ENCODE peak calls at places on chromosomes 7 and 10, in four cellular contexts. One of them, this sample, is unnamed.

GRCh38 chr7:84040365-84040764 is 154.2 kb downstream of the SEMA3A start:
- DNase-seq in astrocyte of the spinal cord: no peak
- DNase-seq in CD14-positive monocyte: no peak
- DNase-seq in gastrocnemius medialis: no peak
- DNase-seq in this sample: no peak

GRCh38 chr7:703049-703448 is 23.4 kb upstream of the DNAAF5 start:
- DNase-seq in astrocyte of the spinal cord: no peak
- DNase-seq in CD14-positive monocyte: no peak
- DNase-seq in gastrocnemius medialis: no peak
- DNase-seq in this sample: no peak

GRCh38 chr10:11612004-11613001 is 853 bp upstream of the USP6NL start:
- DNase-seq in astrocyte of the spinal cord: no peak
- DNase-seq in CD14-positive monocyte: no peak
- DNase-seq in gastrocnemius medialis: no peak
- DNase-seq in this sample: no peak

GRCh38 chr10:49285232-49285631 is 13.7 kb upstream of the C10orf71 start:
- DNase-seq in astrocyte of the spinal cord: no peak
- DNase-seq in CD14-positive monocyte: peak
- DNase-seq in gastrocnemius medialis: no peak
- DNase-seq in this sample: no peak

GRCh38 chr10:89879121-89879520 is 177.7 kb downstream of the KIF20B start:
- DNase-seq in astrocyte of the spinal cord: peak
- DNase-seq in CD14-positive monocyte: no peak
- DNase-seq in gastrocnemius medialis: no peak
- DNase-seq in this sample: no peak

GRCh38 chr7:123709525-123709924 is 39.3 kb downstream of the WASL start:
- DNase-seq in astrocyte of the spinal cord: no peak
- DNase-seq in CD14-positive monocyte: no peak
- DNase-seq in gastrocnemius medialis: no peak
- DNase-seq in this sample: no peak

GRCh38 chr10:68735119-68735518 is 14.1 kb downstream of the CCAR1 start:
- DNase-seq in astrocyte of the spinal cord: no peak
- DNase-seq in CD14-positive monocyte: no peak
- DNase-seq in gastrocnemius medialis: no peak
- DNase-seq in this sample: no peak

GRCh38 chr7:41886257-41886905 is 183.5 kb upstream of the INHBA start:
- DNase-seq in astrocyte of the spinal cord: peak
- DNase-seq in CD14-positive monocyte: peak
- DNase-seq in gastrocnemius medialis: peak
- DNase-seq in this sample: no peak

GRCh38 chr10:27242951-27243551 is 2.5 kb upstream of the ACBD5 start:
- DNase-seq in astrocyte of the spinal cord: peak
- DNase-seq in CD14-positive monocyte: peak
- DNase-seq in gastrocnemius medialis: peak
- DNase-seq in this sample: no peak

GRCh38 chr10:36608866-36609265 is 516.5 kb upstream of the ANKRD30A start:
- DNase-seq in astrocyte of the spinal cord: no peak
- DNase-seq in CD14-positive monocyte: no peak
- DNase-seq in gastrocnemius medialis: no peak
- DNase-seq in this sample: no peak

GRCh38 chr7:141511370-141512335 is 39.6 kb upstream of the AGK start:
- DNase-seq in astrocyte of the spinal cord: no peak
- DNase-seq in CD14-positive monocyte: no peak
- DNase-seq in gastrocnemius medialis: no peak
- DNase-seq in this sample: peak

GRCh38 chr10:33335800-33336605 is 1.5 kb upstream of the NRP1 start:
- DNase-seq in astrocyte of the spinal cord: peak
- DNase-seq in CD14-positive monocyte: no peak
- DNase-seq in gastrocnemius medialis: peak
- DNase-seq in this sample: peak

GRCh38 chr10:45432700-45433472 is 58.9 kb downstream of the ALOX5 start:
- DNase-seq in astrocyte of the spinal cord: no peak
- DNase-seq in CD14-positive monocyte: no peak
- DNase-seq in gastrocnemius medialis: no peak
- DNase-seq in this sample: no peak

GRCh38 chr10:86087716-86088115 is 278.9 kb downstream of the GRID1 start:
- DNase-seq in astrocyte of the spinal cord: no peak
- DNase-seq in CD14-positive monocyte: no peak
- DNase-seq in gastrocnemius medialis: no peak
- DNase-seq in this sample: peak

GRCh38 chr7:55192718-55193117 is 172.4 kb upstream of the LANCL2 start:
- DNase-seq in astrocyte of the spinal cord: peak
- DNase-seq in CD14-positive monocyte: no peak
- DNase-seq in gastrocnemius medialis: no peak
- DNase-seq in this sample: no peak

GRCh38 chr10:26095781-26096180 is 120.8 kb upstream of the GAD2 start:
- DNase-seq in astrocyte of the spinal cord: no peak
- DNase-seq in CD14-positive monocyte: no peak
- DNase-seq in gastrocnemius medialis: no peak
- DNase-seq in this sample: no peak

GRCh38 chr7:139739863-139740597 is 37.8 kb downstream of the HIPK2 start:
- DNase-seq in astrocyte of the spinal cord: no peak
- DNase-seq in CD14-positive monocyte: no peak
- DNase-seq in gastrocnemius medialis: no peak
- DNase-seq in this sample: no peak

GRCh38 chr7:108598153-108598552 is 28.5 kb downstream of the DNAJB9 start:
- DNase-seq in astrocyte of the spinal cord: no peak
- DNase-seq in CD14-positive monocyte: no peak
- DNase-seq in gastrocnemius medialis: no peak
- DNase-seq in this sample: no peak

GRCh38 chr7:32518534-32519140 is 23.3 kb downstream of the AVL9 start:
- DNase-seq in astrocyte of the spinal cord: peak
- DNase-seq in CD14-positive monocyte: no peak
- DNase-seq in gastrocnemius medialis: no peak
- DNase-seq in this sample: no peak

GRCh38 chr10:17923728-17924127 is 28.0 kb upstream of the SLC39A12 start:
- DNase-seq in astrocyte of the spinal cord: peak
- DNase-seq in CD14-positive monocyte: no peak
- DNase-seq in gastrocnemius medialis: peak
- DNase-seq in this sample: no peak

GRCh38 chr7:117217636-117218035 is 105.2 kb downstream of the WNT2 start:
- DNase-seq in astrocyte of the spinal cord: peak
- DNase-seq in CD14-positive monocyte: no peak
- DNase-seq in gastrocnemius medialis: no peak
- DNase-seq in this sample: no peak

GRCh38 chr10:75593690-75594556 is 162.5 kb downstream of the LRMDA start:
- DNase-seq in astrocyte of the spinal cord: no peak
- DNase-seq in CD14-positive monocyte: no peak
- DNase-seq in gastrocnemius medialis: no peak
- DNase-seq in this sample: no peak

GRCh38 chr7:64463636-64464375 is 99.1 kb downstream of the ZNF680 start:
- DNase-seq in astrocyte of the spinal cord: peak
- DNase-seq in CD14-positive monocyte: peak
- DNase-seq in gastrocnemius medialis: peak
- DNase-seq in this sample: peak

GRCh38 chr7:44057849-44058758 is 7.3 kb downstream of the PGAM2 start:
- DNase-seq in astrocyte of the spinal cord: no peak
- DNase-seq in CD14-positive monocyte: peak
- DNase-seq in gastrocnemius medialis: peak
- DNase-seq in this sample: peak

GRCh38 chr7:12146813-12147212 is 64.3 kb upstream of the TMEM106B start:
- DNase-seq in astrocyte of the spinal cord: no peak
- DNase-seq in CD14-positive monocyte: no peak
- DNase-seq in gastrocnemius medialis: no peak
- DNase-seq in this sample: no peak

GRCh38 chr7:27950123-27950522 is 210.2 kb downstream of the TAX1BP1 start:
- DNase-seq in astrocyte of the spinal cord: no peak
- DNase-seq in CD14-positive monocyte: no peak
- DNase-seq in gastrocnemius medialis: no peak
- DNase-seq in this sample: no peak

GRCh38 chr7:52838981-52839411 is 196.4 kb upstream of the POM121L12 start:
- DNase-seq in astrocyte of the spinal cord: peak
- DNase-seq in CD14-positive monocyte: no peak
- DNase-seq in gastrocnemius medialis: no peak
- DNase-seq in this sample: no peak

GRCh38 chr10:30758341-30758740 is 128.8 kb upstream of the LYZL2 start:
- DNase-seq in astrocyte of the spinal cord: no peak
- DNase-seq in CD14-positive monocyte: no peak
- DNase-seq in gastrocnemius medialis: no peak
- DNase-seq in this sample: no peak

GRCh38 chr7:134365341-134366054 is 48.8 kb upstream of the SLC35B4 start:
- DNase-seq in astrocyte of the spinal cord: peak
- DNase-seq in CD14-positive monocyte: no peak
- DNase-seq in gastrocnemius medialis: no peak
- DNase-seq in this sample: no peak

GRCh38 chr7:41252957-41253356 is 449.9 kb downstream of the INHBA start:
- DNase-seq in astrocyte of the spinal cord: no peak
- DNase-seq in CD14-positive monocyte: no peak
- DNase-seq in gastrocnemius medialis: no peak
- DNase-seq in this sample: no peak

GRCh38 chr10:24382979-24383663 is 174.2 kb downstream of the KIAA1217 start:
- DNase-seq in astrocyte of the spinal cord: no peak
- DNase-seq in CD14-positive monocyte: no peak
- DNase-seq in gastrocnemius medialis: no peak
- DNase-seq in this sample: no peak

GRCh38 chr10:22550732-22551131 is 163.6 kb downstream of the PIP4K2A start:
- DNase-seq in astrocyte of the spinal cord: peak
- DNase-seq in CD14-positive monocyte: no peak
- DNase-seq in gastrocnemius medialis: peak
- DNase-seq in this sample: no peak

GRCh38 chr7:2944729-2945128 is 98.9 kb downstream of the CARD11 start:
- DNase-seq in astrocyte of the spinal cord: no peak
- DNase-seq in CD14-positive monocyte: no peak
- DNase-seq in gastrocnemius medialis: no peak
- DNase-seq in this sample: no peak

GRCh38 chr7:45924283-45924682 is 3.2 kb upstream of the IGFBP3 start:
- DNase-seq in astrocyte of the spinal cord: peak
- DNase-seq in CD14-positive monocyte: no peak
- DNase-seq in gastrocnemius medialis: no peak
- DNase-seq in this sample: no peak
- TF ChIP-seq CTCF in astrocyte of the spinal cord: no peak
- TF ChIP-seq CTCF in CD14-positive monocyte: no peak
- TF ChIP-seq CTCF in gastrocnemius medialis: no peak
- TF ChIP-seq CTCF in this sample: peak

GRCh38 chr7:106570146-106570545 is 90.8 kb downstream of the CCDC71L start:
- DNase-seq in astrocyte of the spinal cord: no peak
- DNase-seq in CD14-positive monocyte: no peak
- DNase-seq in gastrocnemius medialis: no peak
- DNase-seq in this sample: no peak

GRCh38 chr7:106570948-106571418 is 90.0 kb downstream of the CCDC71L start:
- DNase-seq in astrocyte of the spinal cord: no peak
- DNase-seq in CD14-positive monocyte: no peak
- DNase-seq in gastrocnemius medialis: no peak
- DNase-seq in this sample: no peak

GRCh38 chr7:106568002-106568679 is 92.8 kb downstream of the CCDC71L start:
- DNase-seq in astrocyte of the spinal cord: no peak
- DNase-seq in CD14-positive monocyte: no peak
- DNase-seq in gastrocnemius medialis: no peak
- DNase-seq in this sample: no peak

GRCh38 chr7:106569500-106569929 is 91.4 kb downstream of the CCDC71L start:
- DNase-seq in astrocyte of the spinal cord: no peak
- DNase-seq in CD14-positive monocyte: no peak
- DNase-seq in gastrocnemius medialis: no peak
- DNase-seq in this sample: no peak

GRCh38 chr7:106568680-106569499 is 92.1 kb downstream of the CCDC71L start:
- DNase-seq in astrocyte of the spinal cord: peak
- DNase-seq in CD14-positive monocyte: no peak
- DNase-seq in gastrocnemius medialis: no peak
- DNase-seq in this sample: no peak
- TF ChIP-seq CTCF in astrocyte of the spinal cord: no peak
- TF ChIP-seq CTCF in CD14-positive monocyte: no peak
- TF ChIP-seq CTCF in gastrocnemius medialis: no peak
- TF ChIP-seq CTCF in this sample: no peak

GRCh38 chr10:13440709-13441061 is 88.1 kb downstream of the BEND7 start:
- DNase-seq in astrocyte of the spinal cord: no peak
- DNase-seq in CD14-positive monocyte: no peak
- DNase-seq in gastrocnemius medialis: no peak
- DNase-seq in this sample: no peak
- TF ChIP-seq CTCF in astrocyte of the spinal cord: no peak
- TF ChIP-seq CTCF in CD14-positive monocyte: peak
- TF ChIP-seq CTCF in gastrocnemius medialis: no peak
- TF ChIP-seq CTCF in this sample: peak

GRCh38 chr7:157152391-157152937 is 13.7 kb downstream of the UBE3C start:
- DNase-seq in astrocyte of the spinal cord: no peak
- DNase-seq in CD14-positive monocyte: no peak
- DNase-seq in gastrocnemius medialis: no peak
- DNase-seq in this sample: no peak

GRCh38 chr7:157155959-157156358 is 17.2 kb downstream of the UBE3C start:
- DNase-seq in astrocyte of the spinal cord: no peak
- DNase-seq in CD14-positive monocyte: no peak
- DNase-seq in gastrocnemius medialis: no peak
- DNase-seq in this sample: no peak

GRCh38 chr7:157153260-157153659 is 14.5 kb downstream of the UBE3C start:
- DNase-seq in astrocyte of the spinal cord: no peak
- DNase-seq in CD14-positive monocyte: no peak
- DNase-seq in gastrocnemius medialis: no peak
- DNase-seq in this sample: no peak

GRCh38 chr7:157160433-157160832 is 21.7 kb downstream of the UBE3C start:
- DNase-seq in astrocyte of the spinal cord: no peak
- DNase-seq in CD14-positive monocyte: no peak
- DNase-seq in gastrocnemius medialis: no peak
- DNase-seq in this sample: no peak

GRCh38 chr7:157158400-157158799 is 19.7 kb downstream of the UBE3C start:
- DNase-seq in astrocyte of the spinal cord: peak
- DNase-seq in CD14-positive monocyte: no peak
- DNase-seq in gastrocnemius medialis: no peak
- DNase-seq in this sample: no peak
- TF ChIP-seq CTCF in astrocyte of the spinal cord: no peak
- TF ChIP-seq CTCF in CD14-positive monocyte: no peak
- TF ChIP-seq CTCF in gastrocnemius medialis: no peak
- TF ChIP-seq CTCF in this sample: no peak

This sample was measured in chondrocyte.